ENCODE peak calls at places on chromosome X, in ten cellular contexts. I is IMR-90, M is hepatocyte, W is SK-N-SH, V is GM23338, X is fibroblast of lung, U is PC-3, R is K562, C is GM12878, Q is GM23248. T is an unnamed sample.

GRCh38 chrX:148372925-148373324 is 127.5 kb upstream of the AFF2 start:
- DNase-seq in I (no peak), M (no peak), W (no peak), V (no peak), X (no peak), U (no peak), R (no peak), C (no peak), Q (no peak), T (no peak)

GRCh38 chrX:78105944-78106650 is 2.0 kb downstream of the PGK1 start:
- DNase-seq in I (no peak), M (no peak), W (no peak), V (no peak), X (no peak), U (no peak), R (no peak), C (no peak), Q (peak), T (no peak)

GRCh38 chrX:10110984-10111363 is 45.8 kb upstream of the CLCN4 start:
- DNase-seq in I (no peak), M (no peak), W (no peak), V (no peak), X (no peak), U (no peak), R (no peak), C (peak), Q (peak), T (no peak)

GRCh38 chrX:96693407-96693806 is 8.8 kb downstream of the DIAPH2 start:
- DNase-seq in I (no peak), M (no peak), W (no peak), V (no peak), X (no peak), U (no peak), R (no peak), C (no peak), Q (no peak), T (no peak)

GRCh38 chrX:109943092-109943739 is 59.7 kb upstream of the TMEM164 start:
- DNase-seq in I (no peak), M (no peak), W (no peak), V (no peak), X (no peak), U (no peak), R (peak), C (no peak), Q (no peak), T (no peak)

GRCh38 chrX:109774706-109775105 is 41.6 kb upstream of the ACSL4 start:
- DNase-seq in I (peak), M (no peak), W (no peak), V (peak), X (peak), U (peak), R (peak), C (peak), Q (peak), T (peak)

GRCh38 chrX:18545771-18546170 is 120.4 kb downstream of the CDKL5 start:
- DNase-seq in I (no peak), M (no peak), W (no peak), V (no peak), X (no peak), U (no peak), R (no peak), C (no peak), Q (no peak), T (no peak)

GRCh38 chrX:118420462-118420861 is 74.6 kb downstream of the WDR44 start:
- DNase-seq in I (peak), M (peak), W (no peak), V (no peak), X (peak), U (no peak), R (no peak), C (no peak), Q (peak), T (no peak)

GRCh38 chrX:110125435-110125834 is 122.5 kb downstream of the TMEM164 start:
- DNase-seq in I (peak), M (peak), W (peak), V (peak), X (peak), U (peak), R (peak), C (no peak), Q (no peak), T (peak)

GRCh38 chrX:19627533-19627932 is 112.2 kb upstream of the MAP3K15 start:
- DNase-seq in I (peak), M (no peak), W (no peak), V (no peak), X (no peak), U (peak), R (no peak), C (no peak), Q (peak), T (no peak)

GRCh38 chrX:103540145-103540544 is 20.9 kb upstream of the RAB40A start:
- DNase-seq in I (peak), M (peak), W (no peak), V (no peak), X (peak), U (peak), R (no peak), C (no peak), Q (peak), T (no peak)

GRCh38 chrX:110665636-110666035 is 130.0 kb downstream of the CHRDL1 start:
- DNase-seq in I (peak), M (peak), W (peak), V (peak), X (peak), U (peak), R (peak), C (no peak), Q (peak), T (no peak)

GRCh38 chrX:135384161-135384836 is 37.4 kb upstream of the SMIM10L2A start:
- DNase-seq in I (no peak), M (no peak), W (no peak), V (peak), X (no peak), U (no peak), R (no peak), C (no peak), Q (no peak), T (no peak)

GRCh38 chrX:17737707-17738001 is 361 bp downstream of the SCML1 start:
- DNase-seq in I (no peak), M (no peak), W (no peak), V (no peak), X (no peak), U (no peak), R (no peak), C (no peak), Q (no peak), T (no peak)

GRCh38 chrX:115592997-115593734 is 32.2 kb downstream of the PLS3 start:
- DNase-seq in I (peak), M (peak), W (no peak), V (peak), X (peak), U (peak), R (no peak), C (no peak), Q (peak), T (no peak)

GRCh38 chrX:147376601-147377387 is 534.9 kb upstream of the FMR1 start:
- DNase-seq in I (no peak), M (no peak), W (no peak), V (no peak), X (no peak), U (no peak), R (no peak), C (no peak), Q (no peak), T (no peak)

GRCh38 chrX:47918274-47918673 is 81.6 kb downstream of the ZNF81 start:
- DNase-seq in I (no peak), M (no peak), W (no peak), V (no peak), X (no peak), U (no peak), R (no peak), C (no peak), Q (no peak), T (no peak)

GRCh38 chrX:5236749-5237148 is 991.9 kb downstream of the NLGN4X start:
- DNase-seq in I (no peak), M (no peak), W (no peak), V (no peak), X (no peak), U (no peak), R (no peak), C (no peak), Q (no peak), T (no peak)

GRCh38 chrX:40244116-40244515 is 146.4 kb upstream of the BCOR start:
- DNase-seq in I (no peak), M (no peak), W (no peak), V (no peak), X (peak), U (no peak), R (no peak), C (no peak), Q (no peak), T (no peak)

GRCh38 chrX:124555036-124555595 is 208.8 kb downstream of the SH2D1A start:
- DNase-seq in I (peak), M (peak), W (no peak), V (no peak), X (peak), U (peak), R (no peak), C (no peak), Q (peak), T (peak)

GRCh38 chrX:10794203-10794630 is 173.8 kb upstream of the MID1 start:
- DNase-seq in I (no peak), M (peak), W (no peak), V (no peak), X (no peak), U (no peak), R (no peak), C (no peak), Q (peak), T (no peak)

GRCh38 chrX:136047001-136047642 is 61.9 kb downstream of the SLC9A6 start:
- DNase-seq in I (peak), M (no peak), W (no peak), V (no peak), X (peak), U (peak), R (no peak), C (no peak), Q (peak), T (no peak)

GRCh38 chrX:150478496-150479492 is 89.6 kb upstream of the MTM1 start:
- DNase-seq in I (no peak), M (no peak), W (no peak), V (no peak), X (no peak), U (no peak), R (no peak), C (no peak), Q (no peak), T (no peak)

GRCh38 chrX:97743014-97743413 is 859.3 kb downstream of the RPA4 start:
- DNase-seq in I (no peak), M (no peak), W (no peak), V (peak), X (no peak), U (no peak), R (peak), C (no peak), Q (peak), T (no peak)

GRCh38 chrX:148865237-148865636 is 364.8 kb downstream of the AFF2 start:
- DNase-seq in I (no peak), M (no peak), W (no peak), V (peak), X (no peak), U (no peak), R (no peak), C (no peak), Q (no peak), T (no peak)

GRCh38 chrX:9164535-9165425 is 130.9 kb upstream of the FAM9B start:
- DNase-seq in I (no peak), M (no peak), W (no peak), V (no peak), X (peak), U (peak), R (no peak), C (no peak), Q (no peak), T (no peak)

GRCh38 chrX:41145920-41146608 is 60.8 kb downstream of the USP9X start:
- DNase-seq in I (peak), M (peak), W (no peak), V (no peak), X (peak), U (peak), R (peak), C (no peak), Q (peak), T (peak)

GRCh38 chrX:73214366-73215094 is at the start of gene NAP1L2:
- DNase-seq in I (no peak), M (peak), W (no peak), V (peak), X (no peak), U (peak), R (no peak), C (no peak), Q (peak), T (peak)

GRCh38 chrX:150854856-150855255 is 43.6 kb downstream of the CD99L2 start:
- DNase-seq in I (no peak), M (no peak), W (no peak), V (no peak), X (no peak), U (no peak), R (no peak), C (no peak), Q (no peak), T (no peak)

GRCh38 chrX:109732319-109732779 is 708 bp downstream of the ACSL4 start:
- DNase-seq in I (peak), M (peak), W (peak), V (peak), X (peak), U (peak), R (peak), C (no peak), Q (peak), T (no peak)

GRCh38 chrX:123425904-123426303 is 241.8 kb downstream of the GRIA3 start:
- DNase-seq in I (no peak), M (no peak), W (no peak), V (no peak), X (peak), U (peak), R (no peak), C (no peak), Q (peak), T (no peak)

GRCh38 chrX:96685205-96686099 is 810 bp downstream of the DIAPH2 start:
- DNase-seq in I (peak), M (peak), W (peak), V (peak), X (peak), U (peak), R (no peak), C (no peak), Q (peak), T (peak)

GRCh38 chrX:41665676-41666075 is 23.1 kb upstream of the GPR34 start:
- DNase-seq in I (no peak), M (no peak), W (no peak), V (no peak), X (no peak), U (no peak), R (no peak), C (no peak), Q (no peak), T (no peak)

GRCh38 chrX:113959912-113960626 is 623.8 kb upstream of the HTR2C start:
- DNase-seq in I (no peak), M (no peak), W (no peak), V (peak), X (no peak), U (no peak), R (no peak), C (no peak), Q (no peak), T (no peak)

GRCh38 chrX:37712458-37712857 is 26.9 kb downstream of the XK start:
- DNase-seq in I (no peak), M (no peak), W (no peak), V (no peak), X (peak), U (no peak), R (no peak), C (no peak), Q (peak), T (no peak)

GRCh38 chrX:20432048-20432447 is 165.3 kb upstream of the RPS6KA3 start:
- DNase-seq in I (peak), M (no peak), W (no peak), V (no peak), X (peak), U (peak), R (no peak), C (no peak), Q (peak), T (no peak)

GRCh38 chrX:64334467-64334866 is 60.8 kb downstream of the MTMR8 start:
- DNase-seq in I (no peak), M (peak), W (no peak), V (no peak), X (no peak), U (no peak), R (no peak), C (no peak), Q (no peak), T (no peak)

GRCh38 chrX:148500428-148501120 is at the start of gene AFF2:
- DNase-seq in I (no peak), M (peak), W (peak), V (peak), X (peak), U (no peak), R (no peak), C (no peak), Q (peak), T (peak)

DNA sequence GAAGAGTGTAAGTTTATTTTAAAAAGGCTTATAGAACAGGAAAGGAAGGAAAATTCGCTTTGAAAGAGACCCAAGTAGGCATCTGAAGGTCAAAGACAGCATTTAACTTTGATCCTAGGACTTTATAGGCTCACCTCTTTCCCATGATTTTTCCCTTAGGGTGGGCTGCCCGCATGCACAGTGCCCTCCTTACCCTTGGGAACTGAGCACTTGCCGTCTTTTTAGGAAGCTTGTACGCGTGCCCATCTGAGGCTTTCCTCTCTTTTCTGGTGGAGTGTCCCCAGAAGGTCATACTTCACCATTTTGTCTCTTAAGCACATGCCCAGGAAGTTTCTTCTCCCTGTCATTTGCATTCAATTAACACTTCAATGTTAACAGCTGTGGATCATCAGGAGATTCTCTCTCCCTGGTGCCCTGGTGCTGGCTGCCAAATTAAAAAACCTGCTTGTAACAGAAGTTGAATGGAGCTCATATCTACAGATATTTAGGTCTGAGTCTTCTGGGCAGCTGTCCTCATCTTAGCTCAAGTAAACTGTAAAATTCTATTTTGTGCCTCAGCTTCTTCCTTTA is 38.4 kb upstream of the IL9R start:
- DNase-seq in I (no peak), M (no peak), W (no peak), V (peak), X (no peak), U (no peak), R (no peak), C (no peak), Q (no peak), T (no peak)
- H2AFZ ChIP-seq in I (no peak), M (no peak), W (no peak), V (no peak), X (no peak), U (no peak), R (peak), C (no peak), Q (no peak), T (no peak)

GRCh38 chrX:39063037-39063436 is 261.8 kb downstream of the MID1IP1 start:
- DNase-seq in I (no peak), M (no peak), W (no peak), V (no peak), X (peak), U (peak), R (no peak), C (no peak), Q (no peak), T (no peak)

GRCh38 chrX:39063702-39064101 is 262.4 kb downstream of the MID1IP1 start:
- DNase-seq in I (no peak), M (no peak), W (no peak), V (no peak), X (no peak), U (no peak), R (no peak), C (no peak), Q (no peak), T (no peak)

GRCh38 chrX:39070009-39070408 is 268.8 kb downstream of the MID1IP1 start:
- DNase-seq in I (no peak), M (no peak), W (no peak), V (no peak), X (no peak), U (no peak), R (no peak), C (no peak), Q (no peak), T (no peak)

GRCh38 chrX:39067866-39068265 is 266.6 kb downstream of the MID1IP1 start:
- DNase-seq in I (no peak), M (no peak), W (no peak), V (no peak), X (no peak), U (no peak), R (no peak), C (no peak), Q (no peak), T (no peak)

GRCh38 chrX:39065051-39065871 is 264.0 kb downstream of the MID1IP1 start:
- DNase-seq in I (no peak), M (no peak), W (no peak), V (peak), X (no peak), U (no peak), R (no peak), C (no peak), Q (no peak), T (no peak)
- H2AFZ ChIP-seq in I (no peak), M (no peak), W (no peak), V (peak), X (no peak), U (no peak), R (no peak), C (no peak), Q (no peak), T (no peak)

GRCh38 chrX:68823413-68824151 is 5.2 kb upstream of the EFNB1 start:
- DNase-seq in I (no peak), M (no peak), W (no peak), V (no peak), X (no peak), U (no peak), R (no peak), C (no peak), Q (no peak), T (peak)
- H2AFZ ChIP-seq in I (no peak), M (no peak), W (no peak), V (no peak), X (no peak), U (no peak), R (no peak), C (no peak), Q (no peak), T (no peak)

GRCh38 chrX:152819271-152819670 is 11.3 kb downstream of the CETN2 start:
- DNase-seq in I (peak), M (no peak), W (no peak), V (no peak), X (peak), U (peak), R (no peak), C (no peak), Q (peak), T (no peak)

GRCh38 chrX:152813211-152813610 is 17.3 kb downstream of the CETN2 start:
- DNase-seq in I (no peak), M (no peak), W (no peak), V (no peak), X (no peak), U (no peak), R (no peak), C (no peak), Q (no peak), T (no peak)

GRCh38 chrX:152814048-152814447 is 16.5 kb downstream of the CETN2 start:
- DNase-seq in I (no peak), M (no peak), W (no peak), V (no peak), X (no peak), U (no peak), R (no peak), C (no peak), Q (no peak), T (no peak)

GRCh38 chrX:152819732-152820131 is 10.8 kb downstream of the CETN2 start:
- DNase-seq in I (peak), M (no peak), W (no peak), V (no peak), X (peak), U (peak), R (no peak), C (no peak), Q (peak), T (no peak)

GRCh38 chrX:152817082-152817744 is 13.3 kb downstream of the CETN2 start:
- DNase-seq in I (peak), M (peak), W (peak), V (peak), X (peak), U (peak), R (peak), C (no peak), Q (peak), T (no peak)
- H2AFZ ChIP-seq in I (peak), M (no peak), W (no peak), V (peak), X (peak), U (peak), R (peak), C (no peak), Q (peak), T (peak)